ENCODE peak calls at places on chromosomes 13 and 19, in ten cellular contexts. L is fibroblast of pulmonary artery; O is activated T-helper 1 cell treated with anti-CD3 and anti-CD28 coated beads, Interleukin-12 subunit alpha, Interleukin-12 subunit beta, Interleukin-2, Interleukin-4 antibody, amounts not matched to agents 30 ng/mL and 10 ng/mL and 1 ng/mL, durations not matched to agents 14 hours and 24 hours and 36 hours; U is HS-27A; P is HTR-8/SVneo; V is NCI-H1417 treated with DMSO at 0.1 percent for 48 hours; A is kidney tubule cell; I is PC-3; Z is GM06990; J is stimulated activated CD4-positive, alpha-beta T cell treated with anti-CD3 and anti-CD28 coated beads, Interleukin-2, amount 100 ng/mL, for 48 hours. F is an unnamed sample.

GRCh38 chr13:57128909-57129308 is 11.8 kb upstream of the PRR20A start:
- DNase-seq in O (no peak), U (no peak), P (no peak), Z (no peak), L (no peak), J (no peak), A (no peak), V (no peak), I (peak), F (no peak)

GRCh38 chr19:38199340-38199739 is 24.7 kb downstream of the DPF1 start:
- DNase-seq in L (no peak), Z (no peak), P (no peak), U (no peak), A (no peak), O (no peak), V (no peak), J (no peak), I (no peak), F (no peak)

GRCh38 chr19:49398931-49399330 is 10.9 kb downstream of the KASH5 start:
- DNase-seq in I (no peak), J (no peak), O (no peak), P (no peak), V (no peak), A (no peak), U (no peak), Z (no peak), L (no peak), F (no peak)

GRCh38 chr13:23842406-23842805 is 46.8 kb downstream of the MIPEP start:
- DNase-seq in O (no peak), U (no peak), V (no peak), J (no peak), P (no peak), I (no peak), A (no peak), Z (no peak), L (no peak), F (no peak)

GRCh38 chr19:37251308-37252229 is 33.6 kb downstream of the ZNF383 start:
- DNase-seq in J (peak), O (no peak), L (peak), P (peak), I (peak), Z (peak), U (no peak), V (peak), A (peak), F (peak)

GRCh38 chr19:46299004-46299509 is 2.2 kb downstream of the HIF3A start:
- DNase-seq in V (peak), I (peak), O (no peak), Z (no peak), J (no peak), U (peak), A (peak), L (peak), P (peak), F (no peak)

GRCh38 chr13:93554514-93554913 is 327.9 kb downstream of the GPC6 start:
- DNase-seq in A (no peak), J (no peak), Z (no peak), V (no peak), I (no peak), U (no peak), L (no peak), P (no peak), O (no peak), F (no peak)

GRCh38 chr13:76035711-76036110 is 399.6 kb downstream of the LMO7 start:
- DNase-seq in J (no peak), A (no peak), V (no peak), Z (no peak), I (no peak), U (no peak), O (no peak), P (no peak), L (peak), F (no peak)

GRCh38 chr13:78197231-78197630 is 278.6 kb upstream of the EDNRB start:
- DNase-seq in V (no peak), U (no peak), P (no peak), Z (no peak), I (peak), J (no peak), L (no peak), A (no peak), O (no peak), F (no peak)